ENCODE peak calls at places on chromosomes 13 and 19, in eight cellular contexts. U is epithelial cell of esophagus, T is kidney epithelial cell, A is heart left ventricle, E is psoas muscle, H is mammary epithelial cell, K is BE2C, R is A549. D is an unnamed sample.

GRCh38 chr13:60047943-60048342 is 115.8 kb downstream of the DIAPH3 start:
- DNase-seq in T (no peak), K (peak; percentile 14), E (no peak), H (peak; percentile 1), A (no peak), R (no peak), U (peak; percentile 15), D (peak; percentile 12)

GRCh38 chr13:112808377-112809140 is 118.7 kb downstream of the ATP11A start:
- DNase-seq in E (no peak), U (no peak), H (no peak), A (no peak), T (no peak), K (no peak), R (no peak), D (no peak)

GRCh38 chr13:30154931-30155330 is 152.4 kb downstream of the KATNAL1 start:
- DNase-seq in A (no peak), U (no peak), H (no peak), T (no peak), K (no peak), R (no peak), E (no peak), D (no peak)

GRCh38 chr19:18131841-18132596 is 20.9 kb upstream of the PIK3R2 start:
- DNase-seq in H (no peak), A (no peak), E (no peak), U (no peak), K (peak; percentile 54), T (no peak), R (no peak), D (no peak)

GRCh38 chr13:36151591-36151990 is 20.4 kb upstream of the DCLK1 start:
- DNase-seq in A (no peak), H (no peak), T (no peak), U (no peak), R (no peak), K (no peak), E (no peak), D (no peak)

GRCh38 chr19:5850743-5851293 is 431 bp downstream of the FUT3 start:
- DNase-seq in E (no peak), A (no peak), H (peak; percentile 51), K (no peak), R (no peak), U (peak; percentile 73), T (no peak), D (no peak)

GRCh38 chr13:40220299-40220935 is 446.0 kb downstream of the FOXO1 start:
- DNase-seq in R (no peak), T (no peak), K (no peak), A (no peak), E (no peak), H (no peak), U (no peak), D (no peak)

GRCh38 chr19:31037311-31037710 is 311.9 kb downstream of the TSHZ3 start:
- DNase-seq in R (no peak), A (no peak), K (no peak), H (no peak), T (no peak), U (no peak), E (no peak), D (no peak)

GRCh38 chr19:16386619-16387240 is 62.1 kb downstream of the KLF2 start:
- DNase-seq in U (peak; percentile 65), K (peak; percentile 62), A (no peak), H (peak; percentile 27), R (peak; percentile 35), T (peak; percentile 14), E (peak; percentile 64), D (no peak)

GRCh38 chr19:55406869-55407624 is 541 bp downstream of the UBE2S start:
- DNase-seq in E (peak; percentile 38), H (no peak), R (no peak), K (peak; percentile 42), T (no peak), A (no peak), U (peak; percentile 43), D (no peak)

GRCh38 chr19:8487137-8487851 is 15.1 kb downstream of the PRAM1 start:
- DNase-seq in T (no peak), E (no peak), A (peak; percentile 48), R (no peak), H (no peak), K (no peak), U (no peak), D (no peak)

GRCh38 chr13:51802601-51803000 is 1.4 kb downstream of the DHRS12 start:
- DNase-seq in R (no peak), H (no peak), E (no peak), K (no peak), A (no peak), T (no peak), U (no peak), D (no peak)

GRCh38 chr13:94858856-94859811 is 146.8 kb upstream of the SOX21 start:
- DNase-seq in E (peak; percentile 72), R (no peak), A (peak; percentile 40), U (no peak), K (no peak), H (no peak), T (no peak), D (no peak)

GRCh38 chr13:82758056-82758455 is 1124.2 kb downstream of the SLITRK1 start:
- DNase-seq in E (no peak), K (peak; percentile 57), R (no peak), A (no peak), T (no peak), U (peak; percentile 58), H (peak; percentile 46), D (no peak)

GRCh38 chr13:111239754-111240670 is 80.4 kb upstream of the TEX29 start:
- DNase-seq in K (no peak), E (no peak), T (no peak), A (no peak), U (no peak), R (no peak), H (no peak), D (no peak)

GRCh38 chr13:26230703-26231102 is 8.6 kb upstream of the RNF6 start:
- DNase-seq in K (no peak), R (no peak), T (no peak), H (no peak), E (no peak), U (no peak), A (no peak), D (no peak)

DNA sequence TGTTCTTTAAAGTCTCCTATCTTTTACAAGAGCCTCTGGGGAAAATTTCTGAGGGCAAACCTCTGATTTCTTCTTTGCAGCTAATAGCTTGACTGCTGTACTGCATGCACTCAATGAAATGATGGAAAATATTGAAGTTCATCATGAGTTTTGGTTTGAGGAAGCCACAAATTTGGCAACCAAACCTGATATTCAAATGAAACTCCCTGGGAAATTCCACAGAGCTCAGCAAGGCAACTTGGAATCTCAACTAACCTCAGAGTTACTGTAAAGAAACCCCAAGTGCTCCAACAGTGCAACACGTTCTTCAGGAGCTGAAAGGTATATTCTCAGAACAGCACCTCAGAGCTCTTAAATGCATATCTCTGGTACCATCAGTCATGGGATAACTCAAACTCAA is 14.2 kb upstream of the RNF6 start:
- DNase-seq in H (peak; percentile 49), A (no peak), U (no peak), T (no peak), E (no peak), K (no peak), R (no peak), D (no peak)
- H3K4me3 ChIP-seq in H (no peak overlapping the region), A (no peak overlapping the region), U (no peak overlapping the region), T (no peak overlapping the region), E (no peak overlapping the region), K (no peak overlapping the region), R (no peak overlapping the region), D (no peak overlapping the region)

DNA sequence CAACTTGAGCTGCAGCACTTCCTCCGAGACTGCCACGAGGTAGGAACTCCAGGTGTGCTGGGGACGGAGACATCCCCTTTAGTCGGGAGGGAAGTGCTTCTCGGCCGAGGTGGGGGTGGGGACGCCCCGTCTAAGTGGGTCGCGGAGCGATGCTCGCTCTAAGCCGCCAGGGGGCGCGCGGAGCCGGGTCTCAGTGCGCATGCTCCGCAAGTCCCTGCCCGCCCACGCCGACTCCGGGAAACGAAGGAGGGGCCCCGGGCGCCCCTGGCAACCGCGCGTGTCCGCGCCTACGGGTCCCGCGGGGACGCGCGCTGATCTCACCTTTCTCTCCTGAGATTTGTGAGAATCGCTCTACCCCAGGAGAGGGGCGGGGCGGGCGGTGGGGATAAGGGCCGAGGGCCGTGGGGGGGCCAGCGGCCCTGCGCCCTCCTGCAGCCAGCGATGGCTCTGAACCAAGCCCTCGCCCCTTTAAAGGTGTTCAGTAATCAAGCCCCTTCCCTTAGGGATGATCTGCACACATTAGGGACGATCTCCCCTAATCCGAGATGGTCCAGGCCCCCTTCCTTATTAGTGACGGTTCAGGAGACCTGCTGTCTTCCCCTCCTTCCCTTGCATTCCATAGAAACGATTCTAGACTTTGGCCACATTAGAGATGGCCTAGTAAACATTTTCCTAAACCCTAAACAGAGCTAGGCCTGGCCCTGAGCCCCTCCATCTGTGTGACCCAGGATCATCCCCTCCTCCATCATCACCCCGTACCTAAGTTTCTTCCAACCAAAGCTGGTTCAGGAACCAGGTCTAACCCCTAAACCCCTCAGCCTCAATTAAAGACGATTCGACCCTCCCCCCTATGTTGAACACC is 47.3 kb upstream of the SHKBP1 start:
- DNase-seq in T (peak; percentile 14), K (peak; percentile 90), R (peak; percentile 100), E (peak; percentile 91), H (peak; percentile 64), A (peak; percentile 86), U (peak; percentile 85), D (no peak)
- TF ChIP-seq CTCF in T (peak; percentile 91), K (peak; percentile 86), R (peak; percentile 99), E (peak; percentile 94), H (peak; percentile 96), A (peak; percentile 97), U (peak; percentile 78), D (peak; percentile 85)

GRCh38 chr19:46603195-46603637 is 2.1 kb downstream of the CALM3 start:
- DNase-seq in K (no peak), U (no peak), R (no peak), A (peak; percentile 20), T (no peak), H (no peak), E (no peak), D (no peak)
- H3K4me3 ChIP-seq in K (peak overlapping the region; percentile 100), U (peak overlapping the region; percentile 94), R (peak overlapping the region; percentile 94), A (peak overlapping the region; percentile 3), T (peak overlapping the region; percentile 88), H (peak overlapping the region; percentile 98), E (peak overlapping the region; percentile 82), D (peak overlapping the region; percentile 100)

DNA sequence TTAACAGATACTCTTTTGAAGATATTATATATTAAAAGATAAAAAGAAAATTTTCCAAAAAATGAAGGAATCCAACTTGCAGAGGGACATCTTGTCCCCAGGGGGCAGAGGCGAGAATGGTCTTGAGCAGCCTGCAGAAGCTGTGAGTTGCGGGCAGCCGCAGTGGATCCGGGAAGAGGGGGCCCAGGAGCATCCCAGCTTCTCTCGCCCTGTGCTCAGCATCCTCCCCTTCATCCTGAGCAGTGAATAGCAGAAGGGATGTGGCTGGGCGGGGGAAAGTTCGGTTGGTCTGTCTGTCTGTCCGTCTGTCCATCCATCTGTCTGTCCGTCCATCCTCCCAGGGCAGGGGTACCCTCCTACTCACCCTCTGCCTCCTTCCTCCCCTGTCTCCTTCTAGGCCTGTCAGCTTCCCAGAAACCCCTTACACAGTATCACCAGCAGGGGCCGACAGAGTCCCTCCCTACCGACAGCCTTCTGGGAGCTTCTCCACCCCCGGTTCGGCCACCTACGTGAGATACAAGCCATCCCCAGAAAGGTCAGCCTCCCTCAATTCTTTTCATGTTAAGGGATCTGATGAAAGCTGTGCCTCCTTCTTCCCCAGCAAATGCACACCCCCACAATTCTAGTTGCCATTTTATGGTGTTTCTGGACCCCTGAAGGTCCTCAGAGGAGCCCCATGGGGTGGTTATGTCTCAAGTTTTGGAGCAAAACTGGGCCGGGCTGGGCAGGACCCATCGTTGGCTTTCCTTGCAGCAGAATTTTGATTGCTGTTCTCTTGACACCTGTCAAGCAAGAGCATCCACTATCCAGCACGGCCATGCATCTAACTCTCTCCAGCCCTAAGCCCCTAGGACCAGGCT is 81.6 kb downstream of the DPF1 start:
- DNase-seq in A (peak; percentile 59), E (peak; percentile 84), K (peak; percentile 85), H (peak; percentile 32), U (peak; percentile 72), R (peak; percentile 98), T (no peak), D (no peak)
- TF ChIP-seq CTCF in A (peak; percentile 72), E (peak; percentile 69), K (peak; percentile 99), H (peak; percentile 90), U (peak; percentile 89), R (peak; percentile 86), T (peak; percentile 79), D (peak; percentile 73)